ENCODE peak calls at places on chromosomes 7 and 10, in four cellular contexts. Z is neural progenitor cell, O is psoas muscle, U is iPS DF 6.9. A is an unnamed sample.

GRCh38 chr10:130171196-130171595 is 35.0 kb downstream of the GLRX3 start:
- DNase-seq in Z (no peak), U (no peak), O (no peak), A (no peak)

GRCh38 chr10:47166405-47166777 is 133.6 kb upstream of the GDF10 start:
- DNase-seq in Z (no peak), U (no peak), O (peak; percentile 26), A (no peak)

GRCh38 chr10:4316166-4316810 is 509.7 kb upstream of the AKR1E2 start:
- DNase-seq in Z (no peak), U (no peak), O (peak; percentile 29), A (peak; percentile 95)

GRCh38 chr10:118723467-118723866 is 31.3 kb downstream of the CACUL1 start:
- DNase-seq in O (no peak), Z (no peak), U (no peak), A (no peak)

GRCh38 chr10:112985701-112986510 is 35.9 kb downstream of the TCF7L2 start:
- DNase-seq in Z (no peak), O (no peak), U (no peak), A (no peak)

GRCh38 chr7:12570529-12571461 is at the start of gene SCIN:
- DNase-seq in U (peak; percentile 22), Z (peak; percentile 61), O (peak; percentile 27), A (peak; percentile 56)

GRCh38 chr7:105715528-105715927 is 134.2 kb upstream of the EFCAB10 start:
- DNase-seq in U (no peak), Z (no peak), O (no peak), A (no peak)

GRCh38 chr10:92656266-92656961 is 33.3 kb upstream of the HHEX start:
- DNase-seq in O (no peak), Z (no peak), U (no peak), A (no peak)

GRCh38 chr10:17472481-17473227 is 18.3 kb upstream of the ST8SIA6 start:
- DNase-seq in O (no peak), U (no peak), Z (no peak), A (no peak)

GRCh38 chr7:20280475-20281351 is 50.0 kb upstream of the ITGB8 start:
- DNase-seq in U (no peak), O (no peak), Z (no peak), A (no peak)

GRCh38 chr7:149871576-149871975 is 2.2 kb upstream of the ATP6V0E2 start:
- DNase-seq in Z (no peak), O (no peak), U (no peak), A (no peak)

GRCh38 chr7:26153823-26154783 is 2.1 kb downstream of the NFE2L3 start:
- DNase-seq in O (no peak), Z (peak; percentile 34), U (peak; percentile 88), A (peak; percentile 53)

GRCh38 chr7:14351167-14351566 is 361.7 kb upstream of the ETV1 start:
- DNase-seq in O (no peak), Z (peak; percentile 58), U (no peak), A (no peak)

GRCh38 chr10:85643839-85644525 is 722.6 kb downstream of the GRID1 start:
- DNase-seq in Z (no peak), U (no peak), O (no peak), A (peak; percentile 12)

GRCh38 chr7:116788542-116789197 is 73.7 kb upstream of the CAPZA2 start:
- DNase-seq in O (no peak), Z (no peak), U (no peak), A (no peak)

GRCh38 chr7:132443776-132444520 is 132.3 kb downstream of the PLXNA4 start:
- DNase-seq in O (no peak), Z (peak; percentile 73), U (no peak), A (no peak)

GRCh38 chr7:27205325-27206280 is 5.7 kb upstream of the HOXA13 start:
- DNase-seq in Z (peak; percentile 74), U (no peak), O (no peak), A (no peak)

GRCh38 chr10:61313460-61313859 is 139.7 kb downstream of the TMEM26 start:
- DNase-seq in Z (no peak), U (no peak), O (no peak), A (no peak)

GRCh38 chr7:148800677-148801076 is 83.4 kb downstream of the EZH2 start:
- DNase-seq in Z (no peak), O (no peak), U (no peak), A (no peak)

GRCh38 chr7:149771199-149771636 is 2.2 kb downstream of the ZNF467 start:
- DNase-seq in U (no peak), Z (no peak), O (no peak), A (no peak)

GRCh38 chr10:78899098-78899754 is 169.5 kb upstream of the ZMIZ1 start:
- DNase-seq in U (no peak), O (no peak), Z (no peak), A (no peak)

GRCh38 chr10:93904901-93905300 is 11.1 kb downstream of the SLC35G1 start:
- DNase-seq in U (no peak), O (no peak), Z (no peak), A (no peak)

GRCh38 chr10:43140414-43140813 is 2.2 kb downstream of the CSGALNACT2 start:
- DNase-seq in U (no peak), Z (no peak), O (no peak), A (no peak)

GRCh38 chr10:131269776-131270460 is 41.6 kb downstream of the TCERG1L start:
- DNase-seq in U (no peak), Z (no peak), O (no peak), A (no peak)

GRCh38 chr7:135733603-135734342 is 5.8 kb upstream of the SLC13A4 start:
- DNase-seq in O (no peak), Z (no peak), U (no peak), A (no peak)

GRCh38 chr10:11446133-11446532 is 165.3 kb downstream of the USP6NL start:
- DNase-seq in U (no peak), Z (no peak), O (no peak), A (no peak)

GRCh38 chr10:11448545-11449244 is 162.8 kb downstream of the USP6NL start:
- DNase-seq in Z (no peak), U (no peak), O (no peak), A (no peak)

GRCh38 chr10:11448190-11448544 is 163.3 kb downstream of the USP6NL start:
- DNase-seq in U (no peak), Z (no peak), O (no peak), A (no peak)

GRCh38 chr10:11446895-11447294 is 164.6 kb downstream of the USP6NL start:
- DNase-seq in Z (no peak), O (no peak), U (no peak), A (no peak)

DNA sequence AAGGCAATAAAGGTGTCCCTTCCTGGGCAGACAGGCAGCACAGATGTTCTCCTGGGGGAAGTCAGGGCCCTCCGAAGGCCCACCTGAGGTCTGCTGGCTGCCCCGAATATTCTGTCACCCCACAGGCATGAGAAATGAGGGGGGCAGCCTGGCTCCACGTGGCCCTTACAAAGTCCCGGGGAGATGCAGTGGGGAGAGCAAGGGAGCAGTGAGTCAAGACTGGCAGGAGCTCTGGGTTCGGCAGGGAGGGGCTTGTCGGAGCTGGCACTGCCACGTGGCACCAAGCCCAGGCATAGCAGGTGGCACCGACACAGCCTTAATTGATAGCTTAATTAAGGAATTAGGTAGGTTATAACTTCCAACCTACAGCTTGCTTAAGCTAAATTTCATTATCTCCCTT is 163.9 kb downstream of the USP6NL start:
- DNase-seq in U (no peak), Z (no peak), O (no peak), A (no peak)
- H3K27me3 ChIP-seq in U (no peaks in the 10 kb centered on the region), Z (no peaks in the 10 kb centered on the region), O (no peaks in the 10 kb centered on the region), A (peaks cover 3% of the 10 kb centered on the region)

DNA sequence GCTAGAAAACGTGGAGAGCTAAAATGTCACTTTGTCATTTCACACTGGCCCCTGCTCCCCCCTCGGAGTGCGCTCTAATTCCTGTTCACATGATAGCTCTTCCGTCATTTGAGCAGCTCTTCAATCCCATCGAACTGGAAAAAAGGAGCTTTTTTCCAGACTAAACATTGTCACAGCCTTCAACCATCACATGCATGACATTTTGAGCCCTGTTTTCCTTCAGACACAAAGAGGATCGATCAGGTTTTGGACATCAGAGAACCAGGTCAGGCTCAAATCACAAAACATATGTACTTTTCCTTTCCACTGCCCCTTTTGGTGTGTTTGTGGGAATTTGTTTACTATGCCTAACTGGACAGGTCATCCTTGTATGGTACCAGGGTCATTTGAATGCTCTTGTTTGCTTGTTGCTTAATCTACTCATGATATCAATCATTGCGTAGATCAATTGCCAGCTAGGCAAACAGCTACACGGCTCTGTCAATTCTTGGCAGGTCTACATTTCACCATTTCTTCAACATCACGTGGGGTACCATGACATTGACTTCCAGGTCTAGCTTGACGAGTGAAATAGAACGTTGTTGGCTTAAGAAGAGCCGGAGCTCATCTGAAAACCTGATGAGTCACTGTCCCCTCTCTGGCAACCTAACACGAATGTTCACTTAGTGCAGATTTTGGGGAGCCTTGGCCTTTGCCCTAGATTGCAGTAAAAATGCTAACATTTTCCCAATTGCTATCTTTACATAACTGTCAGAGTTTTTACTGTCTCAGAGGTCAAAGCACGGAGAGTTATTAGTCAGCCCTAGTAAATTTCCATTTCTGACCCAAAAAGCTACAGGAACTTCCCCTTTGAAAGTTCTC is 87.3 kb downstream of the LYZL2 start:
- DNase-seq in U (no peak), O (no peak), Z (no peak), A (no peak)
- H3K4me3 ChIP-seq in U (no peak overlapping the region), O (no peak overlapping the region), Z (no peak overlapping the region), A (no peak overlapping the region)

GRCh38 chr10:34235164-34235832 is 579.8 kb downstream of the PARD3 start:
- DNase-seq in Z (no peak), U (no peak), O (no peak), A (peak; percentile 36)
- H3K9me3 ChIP-seq in Z (no peaks in the 10 kb centered on the region), U (no peaks in the 10 kb centered on the region), O (no peaks in the 10 kb centered on the region), A (no peaks in the 10 kb centered on the region)

GRCh38 chr7:154917214-154918160 is 85.4 kb downstream of the PAXIP1 start:
- DNase-seq in Z (no peak), O (no peak), U (no peak), A (no peak)

GRCh38 chr7:154915600-154915999 is 87.3 kb downstream of the PAXIP1 start:
- DNase-seq in Z (no peak), O (no peak), U (no peak), A (no peak)

GRCh38 chr7:154916381-154917213 is 86.3 kb downstream of the PAXIP1 start:
- DNase-seq in U (no peak), O (no peak), Z (no peak), A (no peak)

GRCh38 chr7:154919324-154920222 is 83.4 kb downstream of the PAXIP1 start:
- DNase-seq in O (no peak), U (no peak), Z (no peak), A (no peak)

DNA sequence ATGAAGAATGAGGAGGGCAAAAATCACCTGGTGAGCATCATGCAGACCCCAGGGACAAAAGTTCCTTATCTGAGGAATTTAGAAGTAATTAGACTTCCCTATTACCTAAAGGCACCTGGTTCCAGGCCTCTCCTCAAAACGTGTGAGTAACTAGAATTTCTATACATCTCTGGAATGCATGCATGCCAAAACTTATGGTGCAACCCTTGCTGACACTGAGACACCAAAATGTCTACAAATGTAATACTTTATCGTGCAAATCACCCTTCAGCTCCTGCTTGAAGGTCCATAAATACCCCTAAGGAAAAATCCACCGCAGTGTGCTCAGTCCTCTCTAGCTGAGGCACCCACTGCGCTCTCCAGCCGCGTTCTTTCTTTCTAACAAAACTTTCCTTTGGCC is 84.2 kb downstream of the PAXIP1 start:
- DNase-seq in U (no peak), O (no peak), Z (no peak), A (no peak)
- H3K27me3 ChIP-seq in U (no peaks in the 10 kb centered on the region), O (no peaks in the 10 kb centered on the region), Z (peaks cover 13% of the 10 kb centered on the region), A (no peaks in the 10 kb centered on the region)

GRCh38 chr7:69801729-69802688 is 203.7 kb downstream of the AUTS2 start:
- DNase-seq in O (no peak), Z (no peak), U (no peak), A (no peak)
- H3K4me3 ChIP-seq in O (no peak overlapping the region), Z (no peak overlapping the region), U (no peak overlapping the region), A (no peak overlapping the region)

A was measured in MG63.